ENCODE peak calls at places on chromosomes 13 and 19, in seven cellular contexts. I is tibial artery, Y is PC-3, N is K562, S is RWPE1, M is colonic mucosa, V is HCT116. D is an unnamed sample.

GRCh38 chr13:41188584-41188983 is 5.8 kb downstream of the KBTBD7 start:
- DNase-seq in Y (peak; percentile 78), S (peak; percentile 29), N (no peak), I (no peak), V (no peak), M (no peak), D (no peak)

GRCh38 chr19:2732157-2732725 is 7.6 kb downstream of the SLC39A3 start:
- DNase-seq in Y (no peak), M (no peak), I (no peak), V (no peak), N (no peak), S (no peak), D (no peak)

GRCh38 chr13:113977976-113978375 is 4.1 kb upstream of the C13orf46 start:
- DNase-seq in N (no peak), M (no peak), I (no peak), S (no peak), Y (no peak), V (no peak), D (no peak)

GRCh38 chr13:23966691-23967615 is 69.7 kb upstream of the C1QTNF9B start:
- DNase-seq in V (no peak), N (no peak), S (no peak), I (no peak), Y (peak; percentile 37), M (no peak), D (no peak)

GRCh38 chr13:50156140-50156539 is 140.9 kb downstream of the KCNRG start:
- DNase-seq in Y (no peak), N (no peak), S (peak; percentile 31), V (no peak), I (no peak), M (no peak), D (no peak)

GRCh38 chr13:30618186-30618937 is 642 bp downstream of the USPL1 start:
- DNase-seq in N (no peak), V (no peak), M (no peak), S (peak; percentile 18), I (peak; percentile 39), Y (peak; percentile 10), D (no peak)

GRCh38 chr13:53005631-53006030 is 23.0 kb upstream of the OLFM4 start:
- DNase-seq in S (no peak), M (no peak), I (no peak), V (no peak), Y (no peak), N (no peak), D (no peak)

GRCh38 chr13:79709526-79709925 is 228.6 kb downstream of the NDFIP2 start:
- DNase-seq in Y (no peak), N (no peak), V (no peak), M (no peak), S (no peak), I (no peak), D (no peak)

DNA sequence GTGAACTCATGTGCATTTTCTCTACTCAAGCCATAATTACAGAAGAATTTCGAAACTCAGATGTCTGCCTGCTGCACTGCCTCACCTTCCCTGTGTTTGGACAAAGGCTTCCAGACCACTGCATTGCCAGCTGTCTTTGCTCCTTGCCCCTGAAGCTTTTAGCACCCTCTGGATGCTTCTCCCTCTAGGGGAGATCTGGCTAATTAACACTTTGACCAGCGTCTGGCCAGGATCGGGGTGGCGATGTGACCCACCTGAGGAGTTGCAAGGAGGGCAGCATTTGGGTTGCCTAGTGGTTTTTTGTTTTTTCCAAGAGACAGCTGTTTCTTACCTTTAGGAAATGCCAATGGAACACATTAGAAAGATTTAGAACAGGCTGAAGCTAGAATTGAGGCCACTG is 127.7 kb upstream of the ZNF536 start:
- DNase-seq in S (no peak), V (no peak), Y (no peak), M (no peak), N (no peak), I (no peak), D (no peak)
- H3K27ac ChIP-seq in S (no peak overlapping the region), V (no peak overlapping the region), Y (no peak overlapping the region), M (no peak overlapping the region), N (no peak overlapping the region), I (no peak overlapping the region), D (no peak overlapping the region)

DNA sequence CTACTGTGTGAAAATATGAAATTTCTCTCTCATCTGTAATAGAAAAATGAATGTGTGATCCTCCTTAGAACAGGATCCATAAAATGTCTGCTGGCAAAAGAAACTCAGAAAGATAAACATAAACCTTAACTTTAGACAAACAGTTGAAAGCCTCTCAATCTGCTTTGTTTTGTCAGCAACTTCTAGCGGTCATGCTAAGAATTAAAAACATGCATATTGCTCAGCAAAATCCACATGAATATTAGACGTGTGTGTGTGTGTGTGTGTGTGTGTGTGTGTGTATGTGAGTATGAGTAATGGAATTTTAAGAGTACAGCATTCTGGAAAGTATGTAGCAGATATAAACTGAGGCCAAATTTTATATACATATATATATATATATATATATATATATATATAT is 1779.2 kb upstream of the MIR17HG start:
- DNase-seq in V (no peak), I (no peak), M (no peak), N (no peak), S (no peak), Y (peak; percentile 2), D (no peak)
- TF ChIP-seq CTCF in V (no peak), I (no peak), M (no peak), N (no peak), S (no peak), Y (no peak), D (no peak)

DNA sequence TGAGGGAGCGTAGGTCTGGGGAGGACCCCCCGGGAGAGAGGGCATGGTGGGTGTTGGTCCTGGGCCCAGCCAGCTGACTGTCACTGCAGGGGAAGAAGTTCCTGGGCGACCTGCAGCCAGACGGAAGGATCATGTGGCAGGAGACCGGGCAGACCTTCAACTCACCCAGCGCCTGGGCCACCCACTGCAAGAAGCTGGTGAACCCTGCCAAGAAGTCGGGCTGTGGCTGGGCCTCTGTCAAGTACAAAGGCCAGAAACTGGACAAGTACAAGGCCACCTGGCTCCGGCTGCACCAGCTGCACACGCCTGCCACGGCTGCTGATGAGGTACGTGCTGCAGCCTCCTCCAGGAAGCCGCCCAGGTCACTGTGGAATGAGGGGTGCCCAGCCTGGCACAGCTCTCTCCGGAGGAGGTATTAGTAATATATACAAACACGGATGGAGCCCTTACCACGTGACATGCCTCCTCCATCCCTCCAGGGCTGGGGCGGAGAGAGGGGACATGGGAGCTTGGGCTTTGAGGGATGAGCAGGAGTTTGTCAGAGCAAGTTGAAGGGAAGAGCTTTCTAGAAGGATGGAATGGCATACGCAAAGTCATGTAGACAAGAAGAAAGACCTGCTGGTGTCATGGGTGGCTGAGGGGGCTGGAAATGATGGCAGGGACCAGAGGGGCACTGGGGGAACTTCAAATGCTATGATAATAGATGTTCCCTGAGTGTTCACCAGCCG is 2.5 kb downstream of the MPND start:
- DNase-seq in I (no peak), M (no peak), N (no peak), V (no peak), Y (no peak), S (no peak), D (no peak)
- H3K27ac ChIP-seq in I (no peak overlapping the region), M (no peak overlapping the region), N (no peak overlapping the region), V (no peak overlapping the region), Y (no peak overlapping the region), S (peak overlapping the region; percentile 9), D (no peak overlapping the region)

DNA sequence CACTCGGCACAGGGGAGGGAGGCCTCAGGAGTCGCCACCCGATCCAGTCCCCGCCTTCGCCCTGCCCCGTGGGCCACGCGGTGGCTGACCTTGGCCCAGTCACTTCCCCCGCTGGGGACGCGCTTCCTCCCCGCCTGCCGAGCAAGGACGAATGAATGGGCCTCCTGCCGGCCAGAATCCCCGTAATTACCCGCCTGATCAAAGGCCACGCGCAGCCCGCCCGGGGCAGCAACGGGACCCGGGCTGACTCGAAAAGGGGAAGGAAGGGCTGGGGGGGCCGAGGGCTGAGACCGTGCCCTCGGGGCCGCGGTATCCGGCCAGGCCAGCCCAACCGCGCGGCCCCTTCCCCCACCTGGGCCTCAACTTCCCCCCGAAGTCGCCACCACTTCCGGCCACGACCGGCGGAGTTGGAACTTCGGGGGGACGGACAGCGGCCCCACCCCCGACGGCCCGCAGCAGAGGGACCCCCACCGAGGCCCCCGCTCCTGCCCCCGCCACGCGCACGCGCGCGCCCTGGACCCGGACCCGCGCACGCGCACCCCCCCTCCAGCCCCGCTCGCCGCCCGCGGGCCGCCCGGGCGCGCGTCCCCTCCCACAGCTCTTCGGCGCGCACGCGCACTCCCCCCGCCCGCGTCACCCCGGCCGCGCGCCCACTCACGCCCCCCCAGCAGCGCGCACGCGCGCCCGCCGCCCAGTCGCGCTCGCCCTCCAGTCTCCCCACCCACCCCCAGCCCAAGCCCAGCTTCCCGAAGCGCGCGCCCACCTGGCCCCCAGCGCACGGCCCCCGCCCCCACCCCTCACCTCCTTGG is 520 bp downstream of the ZNF787 start:
- DNase-seq in N (peak; percentile 94), S (peak; percentile 80), I (peak; percentile 61), Y (peak; percentile 72), M (peak; percentile 91), V (peak; percentile 41), D (peak; percentile 39)
- TF ChIP-seq CTCF in N (no peak), S (no peak), I (no peak), Y (no peak), M (no peak), V (no peak), D (no peak)

D was measured in esophagus squamous epithelium.